ENCODE peak calls at places on chromosome 13, in six cellular contexts. I is neural progenitor cell, R is GM23338, C is SK-N-SH, K is hepatocyte, Y is OCI-LY7. E is an unnamed sample.

GRCh38 chr13:70432276-70432805 is 324.1 kb upstream of the KLHL1 start:
- DNase-seq in I (no peak), R (peak), C (no peak), K (no peak), Y (no peak), E (no peak)

GRCh38 chr13:96075953-96076543 is 13.9 kb upstream of the HS6ST3 start:
- DNase-seq in I (no peak), R (peak), C (peak), K (peak), Y (peak), E (peak)

GRCh38 chr13:31930490-31930889 is 101.1 kb upstream of the FRY start:
- DNase-seq in I (no peak), R (no peak), C (no peak), K (no peak), Y (no peak), E (no peak)

GRCh38 chr13:51058461-51059167 is 52.5 kb downstream of the C13orf42 start:
- DNase-seq in I (peak), R (peak), C (peak), K (no peak), Y (no peak), E (no peak)

GRCh38 chr13:40983269-40983668 is 35.8 kb downstream of the ELF1 start:
- DNase-seq in I (no peak), R (no peak), C (no peak), K (no peak), Y (no peak), E (peak)

GRCh38 chr13:77114271-77114670 is 87.3 kb upstream of the FBXL3 start:
- DNase-seq in I (no peak), R (no peak), C (no peak), K (no peak), Y (no peak), E (no peak)

GRCh38 chr13:80717834-80718233 is 376.9 kb upstream of the SPRY2 start:
- DNase-seq in I (no peak), R (no peak), C (no peak), K (no peak), Y (no peak), E (no peak)

GRCh38 chr13:110581489-110582185 is 20.1 kb upstream of the RAB20 start:
- DNase-seq in I (no peak), R (no peak), C (no peak), K (no peak), Y (no peak), E (no peak)

GRCh38 chr13:27406178-27406939 is 18.1 kb upstream of the GTF3A start:
- DNase-seq in I (peak), R (peak), C (peak), K (peak), Y (peak), E (peak)

GRCh38 chr13:97018029-97018819 is 23.9 kb upstream of the OXGR1 start:
- DNase-seq in I (peak), R (peak), C (peak), K (peak), Y (peak), E (peak)

GRCh38 chr13:68128297-68128915 is 898.3 kb upstream of the PCDH9 start:
- DNase-seq in I (no peak), R (no peak), C (no peak), K (no peak), Y (no peak), E (no peak)

GRCh38 chr13:50085063-50085462 is 69.8 kb downstream of the KCNRG start:
- DNase-seq in I (peak), R (peak), C (no peak), K (peak), Y (peak), E (peak)

GRCh38 chr13:38687246-38688229 is 661 bp downstream of the FREM2 start:
- DNase-seq in I (peak), R (peak), C (peak), K (peak), Y (no peak), E (peak)

GRCh38 chr13:96403241-96403640 is 313.3 kb downstream of the HS6ST3 start:
- DNase-seq in I (no peak), R (no peak), C (no peak), K (no peak), Y (no peak), E (no peak)

GRCh38 chr13:79398915-79399314 is 7.1 kb downstream of the RBM26 start:
- DNase-seq in I (no peak), R (no peak), C (no peak), K (no peak), Y (no peak), E (peak)
- TF ChIP-seq EZH2phosphoT487 in I (no peak), R (no peak), C (no peak), K (no peak), Y (no peak), E (no peak)

DNA sequence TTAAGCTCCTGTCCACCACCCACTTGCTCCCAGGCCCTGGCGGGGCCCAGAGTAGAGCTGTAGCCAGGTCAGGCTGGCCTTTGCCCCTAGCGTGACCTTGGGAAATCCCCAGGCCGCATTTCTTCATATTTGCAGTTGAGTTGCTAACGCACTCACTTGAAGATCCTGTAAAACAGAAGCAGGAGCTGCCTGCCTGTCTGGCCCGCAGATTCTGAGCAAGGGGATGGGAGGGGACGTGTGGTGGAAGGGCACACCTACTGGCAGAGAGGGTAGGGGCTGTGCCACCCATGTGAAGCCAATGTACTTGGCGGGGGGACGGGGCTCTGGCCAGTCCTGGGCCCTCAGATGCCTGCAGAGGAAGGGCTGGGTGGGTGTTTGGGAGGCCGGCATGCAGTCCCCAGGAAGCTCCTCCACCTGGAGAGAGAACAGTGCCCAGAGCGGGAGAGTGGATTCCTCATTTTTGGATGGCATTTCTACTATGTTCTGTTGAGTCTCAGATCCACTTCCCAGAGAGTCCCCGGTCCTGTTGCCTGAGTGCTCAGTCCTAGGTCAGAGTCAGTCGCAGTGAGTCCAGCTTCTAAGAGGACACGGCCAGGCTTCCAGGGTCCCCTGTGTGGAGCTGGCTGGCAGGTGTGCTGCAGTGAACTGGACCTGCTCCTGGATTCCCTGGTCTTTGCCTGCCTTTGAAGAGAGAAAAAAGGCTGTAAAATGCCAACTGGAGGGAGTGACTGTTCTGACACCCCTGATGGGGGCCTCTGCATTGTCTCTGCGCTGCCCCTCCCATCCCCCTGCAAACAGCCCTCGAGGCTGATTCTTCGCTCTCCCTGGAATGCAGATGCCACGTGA is 62.9 kb downstream of the GGACT start:
- DNase-seq in I (no peak), R (no peak), C (no peak), K (no peak), Y (no peak), E (no peak)
- TF ChIP-seq EZH2phosphoT487 in I (no peak), R (no peak), C (no peak), K (no peak), Y (no peak), E (no peak)

DNA sequence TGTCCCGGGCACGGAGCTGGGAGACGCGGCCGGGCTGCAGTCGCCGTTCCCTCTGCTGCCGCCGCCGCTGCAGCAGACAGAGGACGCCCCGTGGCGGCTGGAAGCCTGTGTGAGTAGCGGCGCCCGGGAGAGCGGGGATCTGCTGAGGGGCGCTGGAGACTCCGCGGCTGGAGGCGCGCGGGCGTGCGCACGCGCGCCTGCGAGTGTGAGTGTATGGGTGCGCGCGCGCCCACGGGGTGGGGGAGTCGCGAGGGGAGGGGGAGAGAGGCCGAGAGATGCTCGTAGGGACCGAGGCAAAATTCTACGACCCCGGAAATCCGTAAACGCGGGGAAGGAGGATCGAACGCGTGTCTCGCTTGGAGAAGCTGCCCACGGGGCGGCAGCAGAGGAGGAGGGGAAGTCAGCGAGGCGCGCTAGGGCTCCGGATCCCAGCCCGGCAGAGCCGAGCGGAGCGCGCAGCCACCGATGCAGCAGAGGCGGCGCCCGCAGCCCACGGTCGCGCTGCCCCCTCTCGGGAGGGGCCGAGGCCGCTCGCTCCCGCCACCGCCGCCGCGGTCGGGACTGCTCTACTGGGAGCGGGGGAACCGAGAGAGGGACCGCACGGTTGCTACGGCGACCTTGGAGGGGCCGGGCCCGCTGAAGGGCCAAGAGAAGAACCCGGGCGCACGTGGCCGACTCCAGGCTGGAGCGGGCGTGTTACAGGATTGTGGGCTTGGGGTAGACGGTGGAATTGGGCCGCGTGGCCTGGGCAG is at the start of gene ENOX1:
- DNase-seq in I (peak), R (peak), C (peak), K (peak), Y (peak), E (peak)
- TF ChIP-seq EZH2phosphoT487 in I (no peak), R (no peak), C (no peak), K (no peak), Y (no peak), E (no peak)

DNA sequence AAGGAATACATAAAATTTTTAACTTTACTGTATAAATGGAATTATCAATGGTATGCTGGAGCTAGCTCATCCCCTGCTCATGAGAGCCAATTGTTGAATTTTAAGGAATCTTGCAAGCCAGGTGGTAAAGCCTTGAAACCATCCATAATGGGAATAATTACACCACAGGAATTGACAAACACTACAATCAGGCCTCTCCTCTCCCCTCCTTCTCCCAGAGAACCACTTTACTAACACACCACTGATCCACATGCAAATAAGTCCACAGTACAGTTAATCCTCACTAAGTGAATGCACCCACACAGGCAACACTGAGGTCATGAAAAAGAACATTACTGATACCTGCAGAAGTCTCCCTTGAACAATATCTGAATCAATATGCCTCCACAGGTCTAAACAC is 140.5 kb downstream of the KLF12 start:
- DNase-seq in I (peak), R (no peak), C (no peak), K (no peak), Y (no peak), E (no peak)
- TF ChIP-seq EZH2phosphoT487 in I (no peak), R (no peak), C (no peak), K (no peak), Y (no peak), E (no peak)

GRCh38 chr13:73945371-73945770 is 188.8 kb downstream of the KLF12 start:
- DNase-seq in I (no peak), R (no peak), C (no peak), K (no peak), Y (no peak), E (peak)
- TF ChIP-seq EZH2phosphoT487 in I (no peak), R (no peak), C (no peak), K (no peak), Y (no peak), E (no peak)

DNA sequence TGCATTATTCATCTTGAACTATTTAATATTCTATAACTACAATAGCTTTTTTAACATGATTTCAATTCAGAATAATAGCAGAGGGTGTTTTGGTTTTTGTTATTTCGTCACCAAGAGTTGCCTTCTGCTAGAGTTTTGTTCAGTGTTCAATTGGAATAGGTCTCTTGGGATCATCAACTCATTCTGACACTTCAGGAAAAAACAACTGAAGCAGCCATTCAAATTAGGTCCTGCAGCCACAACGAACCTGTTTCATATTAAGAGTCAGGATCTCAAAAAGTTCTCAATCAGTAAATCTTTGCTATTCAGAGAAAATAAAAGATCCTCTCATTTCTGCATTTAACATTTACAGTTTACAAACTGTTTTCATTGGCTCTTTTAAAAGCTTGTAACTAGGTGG is 2.4 kb upstream of the CHAMP1 start:
- DNase-seq in I (no peak), R (no peak), C (no peak), K (no peak), Y (peak), E (peak)
- TF ChIP-seq EZH2phosphoT487 in I (no peak), R (no peak), C (no peak), K (no peak), Y (no peak), E (no peak)

GRCh38 chr13:35684432-35684831 is 207.9 kb upstream of the MAB21L1 start:
- DNase-seq in I (no peak), R (no peak), C (no peak), K (no peak), Y (no peak), E (no peak)
- TF ChIP-seq EZH2phosphoT487 in I (no peak), R (no peak), C (no peak), K (no peak), Y (no peak), E (no peak)

DNA sequence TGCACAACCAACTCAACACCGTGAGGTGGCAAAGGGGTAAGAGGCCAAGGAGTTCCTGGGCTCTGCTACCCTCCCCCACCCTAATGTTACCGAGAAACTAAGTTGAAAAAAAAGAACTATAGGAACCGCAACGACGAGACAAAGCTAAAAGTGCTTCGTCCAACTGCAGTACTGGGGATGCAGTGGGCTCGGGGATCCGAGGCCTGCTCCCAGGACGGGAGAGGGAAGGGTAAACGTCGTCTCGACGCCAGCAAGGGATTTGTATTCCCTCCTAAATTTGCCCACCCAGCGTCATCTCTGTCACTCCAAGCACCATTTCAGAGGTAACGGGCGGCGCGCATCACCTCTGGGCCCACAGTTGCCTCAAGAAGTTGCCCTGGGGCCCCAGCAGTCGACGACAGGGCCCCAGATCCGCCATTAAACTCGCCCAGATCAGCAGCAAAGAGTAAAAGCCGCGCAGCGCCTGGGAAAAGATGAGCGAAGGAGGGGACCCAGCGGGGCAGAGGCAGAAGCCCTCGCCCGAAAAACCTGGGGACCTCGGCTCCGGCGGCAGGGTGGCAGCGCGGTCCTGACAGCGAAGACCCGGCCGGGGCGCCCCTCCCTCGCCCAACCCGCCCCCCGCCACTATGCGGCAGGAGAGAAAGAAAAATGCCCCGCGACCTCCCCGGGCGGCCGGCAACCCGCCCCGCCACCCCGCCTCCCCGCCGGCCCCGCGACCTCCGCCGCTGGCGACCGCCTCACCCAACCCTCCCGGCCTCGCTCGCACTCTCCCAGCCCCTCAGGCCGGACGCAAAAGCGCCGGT is 737 bp downstream of the ZMYM5 start:
- DNase-seq in I (peak), R (peak), C (no peak), K (peak), Y (peak), E (peak)
- TF ChIP-seq EZH2phosphoT487 in I (no peak), R (no peak), C (no peak), K (no peak), Y (no peak), E (no peak)

DNA sequence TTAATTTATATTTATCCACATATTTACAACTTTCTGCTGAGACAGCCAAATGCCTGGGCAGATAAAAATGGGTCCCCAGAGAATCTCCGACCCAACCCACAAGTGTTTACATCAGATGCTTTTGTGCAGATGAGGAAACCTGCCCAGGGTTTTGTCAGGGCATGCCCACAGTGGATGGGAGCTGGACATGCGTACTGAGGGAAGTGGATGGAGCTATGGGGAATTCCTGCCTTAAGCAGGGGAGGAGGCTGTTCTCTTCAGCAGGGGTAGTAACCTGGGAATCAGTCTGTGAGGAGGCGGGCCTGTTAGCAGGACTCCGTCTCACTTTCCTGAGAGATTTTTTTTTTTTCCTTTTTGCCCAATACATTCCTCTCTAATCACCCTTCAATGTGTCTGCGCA is 122.9 kb downstream of the RFC3 start:
- DNase-seq in I (peak), R (peak), C (no peak), K (no peak), Y (no peak), E (no peak)
- TF ChIP-seq EZH2phosphoT487 in I (no peak), R (no peak), C (no peak), K (no peak), Y (no peak), E (no peak)

E was measured in GM23248.